ENCODE peak calls at places on chromosomes 4 and X, in ten cellular contexts. J, E, N, K, P, O, U, I, F and C are unnamed samples.

GRCh38 chr4:1910643-1911042 is 39.5 kb downstream of the NSD2 start:
- DNase-seq in J (no peak), E (no peak), N (no peak), K (peak; percentile 58), P (peak; percentile 68), O (peak; percentile 58), U (no peak), I (peak; percentile 33), F (no peak), C (peak; percentile 78)

GRCh38 chr4:83889802-83890201 is 353.9 kb downstream of the GPAT3 start:
- DNase-seq in J (no peak), E (no peak), N (no peak), K (no peak), P (peak; percentile 62), O (no peak), U (no peak), I (peak; percentile 27), F (no peak), C (peak; percentile 20)

GRCh38 chr4:174926958-174927357 is 8.8 kb downstream of the ADAM29 start:
- DNase-seq in J (no peak), E (no peak), N (no peak), K (no peak), P (no peak), O (no peak), U (no peak), I (no peak), F (no peak), C (no peak)

GRCh38 chr4:108140328-108140727 is 28.4 kb downstream of the LEF1 start:
- DNase-seq in J (no peak), E (no peak), N (no peak), K (no peak), P (no peak), O (no peak), U (no peak), I (no peak), F (no peak), C (no peak)

GRCh38 chr4:100839712-100840111 is 321.9 kb upstream of the EMCN start:
- DNase-seq in J (no peak), E (no peak), N (no peak), K (no peak), P (no peak), O (no peak), U (no peak), I (no peak), F (no peak), C (no peak)

GRCh38 chrX:36867143-36867542 is 141.0 kb upstream of the FAM47C start:
- DNase-seq in J (no peak), E (no peak), N (no peak), K (no peak), P (peak; percentile 17), O (peak; percentile 60), U (no peak), I (no peak), F (no peak), C (peak; percentile 14)

GRCh38 chr4:74258949-74259348 is 49.3 kb upstream of the EPGN start:
- DNase-seq in J (no peak), E (no peak), N (no peak), K (no peak), P (peak; percentile 58), O (no peak), U (no peak), I (no peak), F (no peak), C (peak; percentile 28)

GRCh38 chrX:137926090-137926489 is 360.2 kb downstream of the ZIC3 start:
- DNase-seq in J (no peak), E (no peak), N (no peak), K (no peak), P (no peak), O (peak; percentile 31), U (no peak), I (no peak), F (no peak), C (no peak)

GRCh38 chr4:8198206-8198905 is 734 bp upstream of the SH3TC1 start:
- DNase-seq in J (no peak), E (no peak), N (no peak), K (no peak), P (no peak), O (no peak), U (no peak), I (no peak), F (no peak), C (no peak)

GRCh38 chr4:132992686-132993085 is 156.4 kb upstream of the PCDH10 start:
- DNase-seq in J (no peak), E (no peak), N (no peak), K (no peak), P (no peak), O (no peak), U (no peak), I (no peak), F (no peak), C (no peak)

GRCh38 chrX:11543249-11543648 is 122.5 kb downstream of the ARHGAP6 start:
- DNase-seq in J (no peak), E (no peak), N (no peak), K (no peak), P (no peak), O (no peak), U (no peak), I (no peak), F (no peak), C (no peak)

GRCh38 chr4:102322736-102323135 is 22.5 kb downstream of the SLC39A8 start:
- DNase-seq in J (no peak), E (no peak), N (no peak), K (no peak), P (no peak), O (no peak), U (no peak), I (no peak), F (no peak), C (no peak)

GRCh38 chr4:167290684-167291083 is 56.4 kb upstream of the SPOCK3 start:
- DNase-seq in J (no peak), E (no peak), N (no peak), K (no peak), P (no peak), O (peak; percentile 4), U (no peak), I (no peak), F (no peak), C (peak; percentile 14)

GRCh38 chr4:62709618-62710252 is 1509.6 kb downstream of the ADGRL3 start:
- DNase-seq in J (no peak), E (no peak), N (no peak), K (no peak), P (no peak), O (peak; percentile 62), U (no peak), I (no peak), F (no peak), C (peak; percentile 34)

GRCh38 chr4:30863031-30863430 is 142.9 kb downstream of the PCDH7 start:
- DNase-seq in J (no peak), E (no peak), N (no peak), K (no peak), P (no peak), O (no peak), U (no peak), I (peak; percentile 46), F (no peak), C (no peak)

GRCh38 chr4:184746532-184746870 is 12.6 kb upstream of the CENPU start:
- DNase-seq in J (no peak), E (no peak), N (no peak), K (no peak), P (peak; percentile 83), O (no peak), U (no peak), I (peak; percentile 77), F (no peak), C (peak; percentile 37)

GRCh38 chr4:96227515-96227914 is 387.6 kb downstream of the PDHA2 start:
- DNase-seq in J (no peak), E (no peak), N (no peak), K (no peak), P (no peak), O (no peak), U (no peak), I (no peak), F (no peak), C (no peak)

GRCh38 chrX:122579521-122579920 is 604.6 kb upstream of the GRIA3 start:
- DNase-seq in J (no peak), E (no peak), N (no peak), K (no peak), P (peak; percentile 84), O (no peak), U (no peak), I (peak; percentile 23), F (no peak), C (no peak)

GRCh38 chrX:104288961-104289360 is 34.2 kb upstream of the ESX1 start:
- DNase-seq in J (no peak), E (no peak), N (no peak), K (no peak), P (peak; percentile 9), O (no peak), U (no peak), I (no peak), F (no peak), C (no peak)

GRCh38 chr4:118410143-118410542 is 57.3 kb upstream of the PRSS12 start:
- DNase-seq in J (no peak), E (no peak), N (no peak), K (no peak), P (peak; percentile 85), O (no peak), U (no peak), I (no peak), F (no peak), C (peak; percentile 47)

GRCh38 chrX:118536204-118536603 is 40.6 kb downstream of the DOCK11 start:
- DNase-seq in J (no peak), E (no peak), N (no peak), K (no peak), P (no peak), O (no peak), U (no peak), I (no peak), F (no peak), C (no peak)

GRCh38 chr4:169968999-169969398 is 57.2 kb downstream of the MFAP3L start:
- DNase-seq in J (no peak), E (no peak), N (no peak), K (no peak), P (peak; percentile 95), O (no peak), U (no peak), I (peak; percentile 7), F (no peak), C (no peak)

GRCh38 chrX:18294893-18295292 is 59.6 kb downstream of the SCML2 start:
- DNase-seq in J (no peak), E (no peak), N (no peak), K (no peak), P (no peak), O (no peak), U (no peak), I (no peak), F (no peak), C (no peak)

GRCh38 chr4:80425701-80426100 is 90.2 kb downstream of the CFAP299 start:
- DNase-seq in J (no peak), E (no peak), N (no peak), K (no peak), P (no peak), O (no peak), U (no peak), I (no peak), F (no peak), C (no peak)

GRCh38 chr4:98522603-98523395 is 135.6 kb downstream of the TSPAN5 start:
- DNase-seq in J (no peak), E (no peak), N (no peak), K (no peak), P (peak; percentile 95), O (no peak), U (no peak), I (no peak), F (no peak), C (peak; percentile 92)

GRCh38 chr4:169309326-169309967 is 38.7 kb upstream of the SH3RF1 start:
- DNase-seq in J (no peak), E (no peak), N (no peak), K (no peak), P (no peak), O (no peak), U (no peak), I (no peak), F (no peak), C (no peak)

GRCh38 chr4:119118397-119118796 is 17.2 kb upstream of the MYOZ2 start:
- DNase-seq in J (no peak), E (no peak), N (no peak), K (no peak), P (no peak), O (peak; percentile 50), U (no peak), I (no peak), F (no peak), C (peak; percentile 82)